ENCODE peak calls at places on chromosomes 16 and 17, in four cellular contexts. F is IMR-90, H is colonic mucosa, E is GM23248. C is an unnamed sample. For H3K36me3 and H3K4me1, the result is how much of the 10 kb centered on the place peaks cover.

GRCh38 chr16:8583199-8583598 is 7.1 kb downstream of the TMEM114 start:
- DNase-seq in F (peak), H (no peak), E (peak), C (no peak)

GRCh38 chr17:77126519-77126918 is 14.2 kb upstream of the SEC14L1 start:
- DNase-seq in H (peak), E (no peak), F (no peak), C (peak)

GRCh38 chr16:56354746-56355145 is 70.6 kb downstream of the AMFR start:
- DNase-seq in E (no peak), F (no peak), H (no peak), C (no peak)

GRCh38 chr17:77388384-77389306 is 247.9 kb downstream of the SEC14L1 start:
- DNase-seq in E (peak), F (no peak), H (no peak), C (no peak)

GRCh38 chr16:69324013-69324531 is 6.3 kb downstream of the PDF start:
- DNase-seq in E (no peak), F (no peak), H (peak), C (no peak)

GRCh38 chr17:15947331-15947730 is 2.4 kb downstream of the ADORA2B start:
- DNase-seq in H (peak), E (peak), F (peak), C (peak)

GRCh38 chr17:65918450-65918849 is 273.5 kb downstream of the CEP112 start:
- DNase-seq in F (no peak), E (no peak), H (no peak), C (no peak)

GRCh38 chr16:81532491-81533174 is 88.0 kb downstream of the CMIP start:
- DNase-seq in E (no peak), H (peak), F (no peak), C (no peak)

GRCh38 chr17:238964-239259 is 57.5 kb upstream of the DOC2B start:
- DNase-seq in E (no peak), F (no peak), H (peak), C (no peak)

GRCh38 chr16:53600076-53600475 is 97.1 kb upstream of the AKTIP start:
- DNase-seq in F (peak), H (no peak), E (peak), C (no peak)

GRCh38 chr17:28370035-28370743 is at the start of gene VTN:
- DNase-seq in F (peak), E (peak), H (no peak), C (no peak)

GRCh38 chr17:73028311-73028755 is 64.2 kb downstream of the SLC39A11 start:
- DNase-seq in H (no peak), F (peak), E (peak), C (no peak)

GRCh38 chr17:71378036-71378435 is 742.8 kb upstream of the SOX9 start:
- DNase-seq in F (no peak), H (no peak), E (peak), C (no peak)

DNA sequence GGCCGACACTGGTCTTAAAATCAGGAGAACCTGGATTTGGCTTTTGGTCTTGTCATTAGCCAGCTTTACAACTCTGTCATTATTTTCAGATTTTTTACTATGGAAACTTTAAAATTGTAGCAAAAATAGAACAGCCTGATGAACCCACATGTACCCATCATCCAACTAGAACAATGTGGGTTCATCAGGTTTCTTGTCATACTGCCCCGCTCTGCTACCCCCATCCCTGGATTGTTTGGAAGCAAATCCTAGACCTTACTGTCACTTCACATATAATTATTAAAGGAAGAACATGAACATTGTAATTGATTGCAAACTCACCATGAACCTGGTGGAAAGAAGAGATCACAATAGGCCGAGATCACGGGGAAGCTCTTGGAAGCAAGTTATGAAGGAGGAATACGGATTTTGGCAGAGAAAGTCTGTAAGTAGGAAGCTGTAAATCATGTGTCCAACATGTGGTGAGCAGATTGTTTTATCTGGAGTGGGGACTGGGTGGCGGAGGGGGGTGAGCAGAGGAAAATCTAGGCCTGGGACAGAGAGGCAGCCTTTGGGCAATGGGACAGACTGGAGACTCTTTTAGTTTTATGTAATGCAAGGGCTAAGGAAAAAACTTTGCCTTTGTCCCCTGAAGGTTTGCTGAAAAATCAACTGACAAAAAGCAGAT is 67.0 kb downstream of the PITPNC1 start:
- DNase-seq in E (peak), F (peak), H (no peak), C (no peak)
- H3K27ac ChIP-seq in E (no peak), F (no peak), H (no peak), C (peak)

GRCh38 chr16:23571895-23572294 is 14.4 kb downstream of the UBFD1 start:
- DNase-seq in H (no peak), E (no peak), F (no peak), C (no peak)
- H3K36me3 ChIP-seq in H (under half), E (under half), F (half or more), C (half or more)

GRCh38 chr17:45125509-45125908 is 6.8 kb downstream of the PLCD3 start:
- DNase-seq in H (no peak), F (no peak), E (no peak), C (no peak)

GRCh38 chr17:45127209-45127582 is 5.1 kb downstream of the PLCD3 start:
- DNase-seq in E (no peak), F (no peak), H (peak), C (no peak)

GRCh38 chr17:45121055-45121454 is 11.3 kb downstream of the PLCD3 start:
- DNase-seq in F (no peak), H (no peak), E (no peak), C (no peak)

GRCh38 chr17:45123076-45123770 is 9.1 kb downstream of the PLCD3 start:
- DNase-seq in H (no peak), F (no peak), E (no peak), C (no peak)

GRCh38 chr17:45123930-45124796 is 8.2 kb downstream of the PLCD3 start:
- DNase-seq in F (peak), E (peak), H (peak), C (peak)
- H3K4me1 ChIP-seq in F (under half), E (under half), H (under half), C (half or more)

GRCh38 chr17:43020789-43021738 is 1.1 kb downstream of the VAT1 start:
- DNase-seq in H (peak), E (peak), F (peak), C (no peak)

GRCh38 chr17:43019418-43019817 is 2.8 kb downstream of the VAT1 start:
- DNase-seq in E (peak), H (no peak), F (no peak), C (no peak)

GRCh38 chr17:43020030-43020621 is 2.1 kb downstream of the VAT1 start:
- DNase-seq in H (no peak), E (no peak), F (no peak), C (no peak)

GRCh38 chr17:43024407-43025289 is at the start of gene RND2:
- DNase-seq in F (peak), H (peak), E (peak), C (peak)

DNA sequence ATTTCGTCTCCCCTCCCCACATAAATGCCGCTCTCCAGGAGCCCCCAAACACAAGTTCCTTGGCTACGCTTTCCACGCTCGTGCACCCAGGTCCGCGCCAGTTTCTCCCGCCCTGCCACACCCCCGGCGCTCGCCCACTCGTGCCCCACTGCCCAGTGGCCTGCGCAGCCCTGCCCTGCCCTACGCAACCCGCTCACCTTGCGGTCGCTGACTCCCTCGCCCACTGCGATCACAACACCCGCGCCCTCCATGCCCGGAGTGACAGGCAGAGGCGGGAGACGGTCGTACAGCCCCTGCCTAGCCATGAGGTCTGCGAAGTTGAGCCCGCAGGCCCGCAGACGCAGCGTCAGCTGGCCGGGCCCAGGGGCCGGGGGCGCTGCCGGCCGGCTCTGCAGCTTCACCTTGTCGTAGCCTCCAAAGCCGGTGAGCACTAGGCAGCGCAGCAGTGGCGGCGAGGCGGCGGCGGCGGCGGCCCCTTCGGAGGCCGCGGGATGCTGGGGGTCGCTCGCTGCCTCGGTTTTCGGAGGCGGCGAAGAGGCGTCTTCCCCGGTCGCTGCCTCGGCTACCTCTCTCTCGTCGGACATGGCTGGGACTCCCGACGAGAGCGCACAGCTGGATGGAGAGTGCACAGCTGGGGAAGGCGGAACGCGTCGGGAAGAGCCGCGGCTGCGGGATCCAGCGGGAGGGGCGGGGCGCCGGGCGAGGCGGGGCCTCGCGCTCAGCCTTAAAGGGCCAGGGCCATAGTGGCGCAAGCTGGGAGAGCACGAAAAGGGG is at the start of gene VAT1:
- DNase-seq in E (peak), H (peak), F (peak), C (no peak)
- H3K27ac ChIP-seq in E (peak), H (peak), F (peak), C (peak)

GRCh38 chr16:3137267-3137666 is 2.4 kb downstream of the ZNF213 start:
- DNase-seq in E (no peak), F (no peak), H (no peak), C (no peak)
- H3K36me3 ChIP-seq in E (under half), F (under half), H (under half), C (under half)

DNA sequence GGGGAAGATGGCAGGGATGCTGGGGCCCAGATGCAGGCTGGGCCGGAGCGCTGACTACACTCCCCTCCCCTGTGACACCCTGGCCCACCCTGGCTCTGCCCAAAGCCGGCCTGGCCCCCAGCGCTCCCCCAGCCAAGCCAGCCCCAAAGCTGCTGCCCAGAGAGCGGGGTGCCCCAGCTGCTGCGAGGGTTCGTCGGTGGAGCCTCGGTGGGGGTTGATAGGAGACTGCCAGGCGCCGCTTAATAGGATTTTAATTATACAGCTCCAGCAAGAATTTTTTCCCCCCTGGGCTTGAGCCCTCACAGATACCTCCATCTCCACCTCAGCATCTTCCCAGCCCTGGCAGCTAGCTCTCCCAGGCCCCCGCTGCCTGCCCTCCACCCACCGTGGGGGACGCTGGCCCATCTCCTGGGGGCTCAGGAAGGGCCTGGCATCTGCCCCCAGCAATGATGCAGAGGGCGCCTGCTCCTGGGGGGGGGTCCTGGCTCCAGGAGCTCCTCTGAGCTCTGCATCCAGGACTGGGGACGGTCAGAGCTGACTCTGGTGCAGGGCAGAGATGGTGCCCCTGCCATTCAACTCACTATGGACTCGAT is 36.8 kb upstream of the DLX4 start:
- DNase-seq in H (no peak), E (no peak), F (no peak), C (no peak)
- H3K4me1 ChIP-seq in H (under half), E (under half), F (under half), C (under half)

DNA sequence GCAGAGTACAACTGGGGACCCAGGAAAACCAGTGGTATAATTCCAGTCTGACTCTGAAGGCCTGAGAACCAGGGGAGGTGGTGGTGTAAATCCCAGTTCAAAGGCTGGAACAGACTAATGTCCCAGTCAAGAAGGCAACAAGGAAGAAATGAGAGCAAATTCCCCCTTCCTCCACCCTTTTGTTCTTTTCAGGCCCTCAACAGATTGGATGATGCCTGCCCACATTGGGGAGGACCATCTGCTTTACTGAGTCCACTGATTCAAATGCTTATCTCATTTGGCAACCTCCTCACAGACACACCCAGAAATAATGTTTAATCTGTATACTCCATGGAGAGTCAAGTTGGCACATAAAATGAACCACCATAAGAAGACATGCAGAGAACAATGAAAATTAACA is 61.8 kb upstream of the CRYM start:
- DNase-seq in E (no peak), H (peak), F (no peak), C (no peak)
- H3K27ac ChIP-seq in E (no peak), H (peak), F (no peak), C (no peak)

GRCh38 chr16:30115238-30115637 is 1.9 kb upstream of the GDPD3 start:
- DNase-seq in H (peak), E (no peak), F (no peak), C (no peak)

GRCh38 chr16:30112197-30113030 is 923 bp downstream of the GDPD3 start:
- DNase-seq in E (peak), H (peak), F (peak), C (peak)

GRCh38 chr16:30113711-30114333 is 485 bp upstream of the GDPD3 start:
- DNase-seq in F (peak), H (peak), E (peak), C (no peak)

GRCh38 chr16:30113031-30113710 is at the start of gene GDPD3:
- DNase-seq in E (peak), F (no peak), H (peak), C (no peak)

DNA sequence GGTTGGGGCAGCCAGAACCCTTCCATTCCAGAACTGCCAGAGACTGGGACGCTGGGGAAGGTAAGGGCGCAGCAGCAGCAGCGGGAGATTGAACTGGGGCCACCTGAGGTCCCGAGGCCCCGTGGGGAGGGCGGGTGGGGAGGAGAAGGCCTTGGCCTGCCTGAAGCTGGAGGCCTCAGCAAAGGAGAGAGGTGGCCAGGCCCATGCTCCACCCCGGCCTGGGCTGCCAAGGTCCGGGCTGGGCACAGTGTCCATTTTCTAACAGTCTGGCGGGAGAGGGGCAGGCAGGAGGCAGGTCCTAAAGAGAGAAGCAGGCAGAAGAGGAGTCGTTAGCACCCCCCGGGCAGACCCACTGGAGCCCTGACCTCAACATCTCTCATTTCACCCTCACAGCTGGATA is 1.1 kb upstream of the GDPD3 start:
- DNase-seq in E (no peak), H (peak), F (no peak), C (no peak)
- H3K36me3 ChIP-seq in E (under half), H (under half), F (under half), C (under half)

C was measured in RWPE2.